ENCODE peak calls at places on chromosomes 11 and 22, in six cellular contexts. One of them, this sample, is unnamed.

GRCh38 chr22:48714231-48714630 is 1113.4 kb downstream of the BRD1 start:
- DNase-seq in activated CD8-positive, alpha-beta memory T cell treated with anti-CD3 and anti-CD28 coated beads for 24 hours: no peak
- DNase-seq in T-helper 2 cell: no peak
- DNase-seq in NCI-H1092 treated with DMSO at 0.1 percent for 48 hours: no peak
- DNase-seq in EH: no peak
- DNase-seq in immature natural killer cell: no peak
- DNase-seq in this sample: no peak

GRCh38 chr11:128523616-128524015 is 63.7 kb downstream of the ETS1 start:
- DNase-seq in activated CD8-positive, alpha-beta memory T cell treated with anti-CD3 and anti-CD28 coated beads for 24 hours: no peak
- DNase-seq in T-helper 2 cell: no peak
- DNase-seq in NCI-H1092 treated with DMSO at 0.1 percent for 48 hours: no peak
- DNase-seq in EH: peak
- DNase-seq in immature natural killer cell: no peak
- DNase-seq in this sample: peak

GRCh38 chr11:120180571-120181445 is 30.0 kb upstream of the OAF start:
- DNase-seq in activated CD8-positive, alpha-beta memory T cell treated with anti-CD3 and anti-CD28 coated beads for 24 hours: peak
- DNase-seq in T-helper 2 cell: no peak
- DNase-seq in NCI-H1092 treated with DMSO at 0.1 percent for 48 hours: no peak
- DNase-seq in EH: peak
- DNase-seq in immature natural killer cell: no peak
- DNase-seq in this sample: peak

GRCh38 chr11:34380696-34381095 is 22.9 kb upstream of the ABTB2 start:
- DNase-seq in activated CD8-positive, alpha-beta memory T cell treated with anti-CD3 and anti-CD28 coated beads for 24 hours: no peak
- DNase-seq in T-helper 2 cell: no peak
- DNase-seq in NCI-H1092 treated with DMSO at 0.1 percent for 48 hours: no peak
- DNase-seq in EH: peak
- DNase-seq in immature natural killer cell: no peak
- DNase-seq in this sample: peak

GRCh38 chr11:65435330-65435931 is 12.8 kb downstream of the NEAT1 start:
- DNase-seq in activated CD8-positive, alpha-beta memory T cell treated with anti-CD3 and anti-CD28 coated beads for 24 hours: peak
- DNase-seq in T-helper 2 cell: no peak
- DNase-seq in NCI-H1092 treated with DMSO at 0.1 percent for 48 hours: no peak
- DNase-seq in EH: peak
- DNase-seq in immature natural killer cell: no peak
- DNase-seq in this sample: peak

GRCh38 chr11:72471005-72471898 is 36.9 kb upstream of the CLPB start:
- DNase-seq in activated CD8-positive, alpha-beta memory T cell treated with anti-CD3 and anti-CD28 coated beads for 24 hours: peak
- DNase-seq in T-helper 2 cell: no peak
- DNase-seq in NCI-H1092 treated with DMSO at 0.1 percent for 48 hours: peak
- DNase-seq in EH: peak
- DNase-seq in immature natural killer cell: peak
- DNase-seq in this sample: peak

GRCh38 chr11:127451852-127452251 is 451.3 kb upstream of the KIRREL3 start:
- DNase-seq in activated CD8-positive, alpha-beta memory T cell treated with anti-CD3 and anti-CD28 coated beads for 24 hours: no peak
- DNase-seq in T-helper 2 cell: no peak
- DNase-seq in NCI-H1092 treated with DMSO at 0.1 percent for 48 hours: no peak
- DNase-seq in EH: no peak
- DNase-seq in immature natural killer cell: no peak
- DNase-seq in this sample: no peak

GRCh38 chr11:27757953-27758352 is 57.7 kb upstream of the BDNF start:
- DNase-seq in activated CD8-positive, alpha-beta memory T cell treated with anti-CD3 and anti-CD28 coated beads for 24 hours: no peak
- DNase-seq in T-helper 2 cell: no peak
- DNase-seq in NCI-H1092 treated with DMSO at 0.1 percent for 48 hours: no peak
- DNase-seq in EH: peak
- DNase-seq in immature natural killer cell: no peak
- DNase-seq in this sample: no peak

GRCh38 chr11:36431429-36432092 is 78.5 kb downstream of the TRAF6 start:
- DNase-seq in activated CD8-positive, alpha-beta memory T cell treated with anti-CD3 and anti-CD28 coated beads for 24 hours: no peak
- DNase-seq in T-helper 2 cell: no peak
- DNase-seq in NCI-H1092 treated with DMSO at 0.1 percent for 48 hours: no peak
- DNase-seq in EH: peak
- DNase-seq in immature natural killer cell: no peak
- DNase-seq in this sample: peak

GRCh38 chr11:2443881-2444300 is 423 bp downstream of the TRPM5 start:
- DNase-seq in activated CD8-positive, alpha-beta memory T cell treated with anti-CD3 and anti-CD28 coated beads for 24 hours: no peak
- DNase-seq in T-helper 2 cell: no peak
- DNase-seq in NCI-H1092 treated with DMSO at 0.1 percent for 48 hours: no peak
- DNase-seq in EH: no peak
- DNase-seq in immature natural killer cell: no peak
- DNase-seq in this sample: no peak